ENCODE peak calls at places on chromosomes 2 and 18, in ten cellular contexts. G, K, X, D, E, Z, H, J, N and W are unnamed samples.

GRCh38 chr18:41532344-41533086 is 422.5 kb upstream of the PIK3C3 start:
- DNase-seq in G (peak; percentile 57), K (no peak), X (no peak), D (peak; percentile 1), E (no peak), Z (no peak), H (no peak), J (no peak), N (no peak), W (peak; percentile 2)

GRCh38 chr2:45256867-45257641 is 247.8 kb upstream of the SIX2 start:
- DNase-seq in G (no peak), K (peak; percentile 28), X (no peak), D (peak; percentile 64), E (no peak), Z (no peak), H (no peak), J (no peak), N (no peak), W (peak; percentile 54)

GRCh38 chr2:217398101-217398500 is 538.2 kb upstream of the TNP1 start:
- DNase-seq in G (no peak), K (no peak), X (no peak), D (no peak), E (no peak), Z (no peak), H (no peak), J (no peak), N (no peak), W (peak; percentile 63)

GRCh38 chr2:46309052-46309953 is 12.1 kb downstream of the EPAS1 start:
- DNase-seq in G (peak; percentile 40), K (no peak), X (no peak), D (peak; percentile 77), E (no peak), Z (no peak), H (no peak), J (no peak), N (no peak), W (no peak)

GRCh38 chr2:37802106-37802791 is 122.8 kb upstream of the RMDN2 start:
- DNase-seq in G (peak; percentile 85), K (no peak), X (no peak), D (peak; percentile 45), E (no peak), Z (no peak), H (no peak), J (no peak), N (no peak), W (no peak)

GRCh38 chr2:17643031-17643615 is 102.6 kb downstream of the VSNL1 start:
- DNase-seq in G (peak; percentile 87), K (no peak), X (no peak), D (peak; percentile 98), E (no peak), Z (peak; percentile 33), H (no peak), J (no peak), N (no peak), W (peak; percentile 98)

GRCh38 chr2:112904883-112905282 is 6.1 kb upstream of the IL37 start:
- DNase-seq in G (no peak), K (no peak), X (no peak), D (no peak), E (no peak), Z (no peak), H (no peak), J (no peak), N (no peak), W (no peak)

GRCh38 chr18:63586431-63586830 is 712 bp upstream of the SERPINB13 start:
- DNase-seq in G (no peak), K (no peak), X (no peak), D (no peak), E (no peak), Z (no peak), H (no peak), J (no peak), N (no peak), W (no peak)

GRCh38 chr2:236568068-236568921 is 1.3 kb upstream of the ACKR3 start:
- DNase-seq in G (no peak), K (peak; percentile 75), X (peak; percentile 83), D (no peak), E (peak; percentile 57), Z (peak; percentile 73), H (peak; percentile 70), J (peak; percentile 71), N (peak; percentile 69), W (peak; percentile 25)

GRCh38 chr18:77108001-77108692 is 24.4 kb downstream of the MBP start:
- DNase-seq in G (no peak), K (no peak), X (no peak), D (peak; percentile 92), E (no peak), Z (peak; percentile 46), H (peak; percentile 62), J (no peak), N (no peak), W (peak; percentile 97)

GRCh38 chr2:167783266-167784070 is 463.9 kb downstream of the STK39 start:
- DNase-seq in G (no peak), K (peak; percentile 35), X (no peak), D (peak; percentile 10), E (no peak), Z (no peak), H (no peak), J (no peak), N (no peak), W (peak; percentile 87)

GRCh38 chr2:189421644-189422043 is 19.6 kb upstream of the WDR75 start:
- DNase-seq in G (peak; percentile 53), K (no peak), X (no peak), D (peak; percentile 89), E (no peak), Z (no peak), H (no peak), J (no peak), N (no peak), W (peak; percentile 90)
- TF ChIP-seq CTCF in G (no peak), K (no peak), X (no peak), D (no peak), E (no peak), Z (no peak), H (no peak), J (no peak), N (no peak), W (no peak)

GRCh38 chr18:27404855-27405254 is 219.7 kb upstream of the CHST9 start:
- DNase-seq in G (peak; percentile 60), K (no peak), X (no peak), D (no peak), E (no peak), Z (no peak), H (no peak), J (no peak), N (no peak), W (no peak)

GRCh38 chr18:27394687-27395086 is 209.6 kb upstream of the CHST9 start:
- DNase-seq in G (no peak), K (no peak), X (no peak), D (no peak), E (no peak), Z (no peak), H (no peak), J (no peak), N (no peak), W (no peak)

DNA sequence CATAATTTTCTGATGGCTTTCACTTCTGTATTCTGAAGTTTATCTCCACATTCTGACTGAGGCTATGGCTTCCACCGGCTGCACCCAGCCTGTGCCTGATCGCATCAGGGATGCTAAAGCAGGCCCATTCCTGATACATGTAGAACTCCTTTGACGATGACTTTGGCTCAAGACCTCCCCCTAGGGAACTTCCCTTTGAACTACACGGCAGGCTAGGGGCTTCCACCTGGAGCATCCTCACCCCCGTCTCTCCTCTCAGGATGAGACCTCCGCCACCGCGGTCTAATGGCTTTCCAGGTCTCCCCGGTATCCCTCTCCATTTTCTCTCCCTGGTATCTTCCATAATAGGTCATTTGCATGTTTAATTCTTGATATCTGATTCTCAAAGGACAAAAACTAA is 214.9 kb upstream of the CHST9 start:
- DNase-seq in G (peak; percentile 17), K (peak; percentile 6), X (no peak), D (no peak), E (no peak), Z (no peak), H (no peak), J (no peak), N (no peak), W (no peak)
- TF ChIP-seq CTCF in G (peak; percentile 42), K (peak; percentile 29), X (no peak), D (no peak), E (no peak), Z (no peak), H (peak; percentile 12), J (no peak), N (no peak), W (no peak)

GRCh38 chr2:11026286-11026921 is 114.7 kb downstream of the KCNF1 start:
- DNase-seq in G (no peak), K (no peak), X (no peak), D (no peak), E (no peak), Z (no peak), H (no peak), J (no peak), N (no peak), W (no peak)

GRCh38 chr2:11030909-11031308 is 119.2 kb downstream of the KCNF1 start:
- DNase-seq in G (no peak), K (no peak), X (no peak), D (no peak), E (peak; percentile 24), Z (peak; percentile 20), H (no peak), J (no peak), N (no peak), W (no peak)

GRCh38 chr2:11027195-11027594 is 115.5 kb downstream of the KCNF1 start:
- DNase-seq in G (no peak), K (no peak), X (no peak), D (no peak), E (no peak), Z (no peak), H (no peak), J (no peak), N (no peak), W (no peak)

GRCh38 chr2:11029136-11029535 is 117.4 kb downstream of the KCNF1 start:
- DNase-seq in G (no peak), K (no peak), X (no peak), D (no peak), E (no peak), Z (no peak), H (no peak), J (no peak), N (no peak), W (no peak)

DNA sequence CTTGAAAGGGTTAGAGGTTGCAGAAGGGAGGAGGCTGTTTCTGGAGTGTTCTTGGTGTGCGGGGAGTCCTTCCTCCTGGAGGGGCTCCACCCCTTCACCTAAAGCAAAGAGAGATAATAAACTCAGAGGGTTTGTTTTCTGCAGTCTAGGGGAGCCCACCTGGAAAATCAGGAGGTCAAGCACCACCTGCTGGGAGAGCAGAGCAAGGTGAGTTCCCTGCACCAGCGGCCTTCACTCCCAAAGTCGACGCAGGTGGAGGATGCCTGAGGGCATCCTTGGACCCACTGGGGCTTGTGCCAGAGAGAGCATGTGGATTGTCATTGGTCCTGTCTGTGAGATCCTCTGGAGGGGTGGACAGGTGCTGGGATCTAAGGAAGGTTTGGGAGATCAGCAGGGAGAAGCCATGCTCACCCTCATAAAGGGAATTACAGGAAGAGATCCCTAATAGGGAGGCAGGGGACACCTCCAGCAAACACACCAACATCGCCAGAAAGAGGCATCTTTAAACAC is 116.7 kb downstream of the KCNF1 start:
- DNase-seq in G (no peak), K (no peak), X (no peak), D (no peak), E (no peak), Z (no peak), H (no peak), J (no peak), N (no peak), W (no peak)
- TF ChIP-seq CTCF in G (peak; percentile 56), K (no peak), X (no peak), D (no peak), E (no peak), Z (no peak), H (no peak), J (peak; percentile 18), N (peak; percentile 45), W (no peak)

GRCh38 chr2:10204326-10205200 is 82.0 kb downstream of the RRM2 start:
- DNase-seq in G (no peak), K (no peak), X (no peak), D (no peak), E (no peak), Z (no peak), H (no peak), J (no peak), N (no peak), W (peak; percentile 69)
- TF ChIP-seq CTCF in G (no peak), K (no peak), X (no peak), D (no peak), E (no peak), Z (no peak), H (no peak), J (no peak), N (no peak), W (no peak)